ENCODE peak calls at places on chromosomes 4 and X, in six cellular contexts. P, I, N, G, C and R are unnamed samples.
A peak's percentile ranks its signal among the peaks of the same experiment; 100 is the strongest.

GRCh38 chr4:77849278-77849965 is 13.2 kb upstream of the MRPL1 start:
- DNase-seq in C (no peak), I (no peak), P (no peak), N (no peak), G (no peak), R (no peak)

GRCh38 chr4:47612116-47613023 is 127.3 kb downstream of the ATP10D start:
- DNase-seq in N (no peak), C (no peak), G (no peak), P (no peak), I (peak; percentile 16), R (peak; percentile 29)

GRCh38 chr4:89757154-89757723 is 79.7 kb downstream of the SNCA start:
- DNase-seq in C (no peak), G (no peak), N (no peak), I (no peak), P (no peak), R (no peak)

GRCh38 chrX:30618160-30618765 is 35.0 kb upstream of the GK start:
- DNase-seq in G (no peak), N (no peak), I (no peak), P (no peak), C (no peak), R (no peak)

GRCh38 chr4:147157860-147158701 is 212.4 kb upstream of the TTC29 start:
- DNase-seq in I (peak; percentile 61), P (no peak), N (peak; percentile 42), C (peak; percentile 3), G (no peak), R (peak; percentile 60)

GRCh38 chr4:3121596-3121995 is 47.1 kb downstream of the HTT start:
- DNase-seq in I (no peak), P (no peak), C (no peak), N (no peak), G (no peak), R (no peak)

GRCh38 chr4:145881991-145882390 is 56.6 kb downstream of the ZNF827 start:
- DNase-seq in G (peak; percentile 77), C (no peak), N (no peak), I (no peak), P (peak; percentile 69), R (no peak)

GRCh38 chr4:14262221-14262620 is 634.7 kb upstream of the BOD1L1 start:
- DNase-seq in G (no peak), N (no peak), C (no peak), P (no peak), I (no peak), R (no peak)

GRCh38 chr4:5783486-5783885 is 72.5 kb downstream of the EVC start:
- DNase-seq in N (no peak), P (no peak), C (no peak), I (no peak), G (no peak), R (no peak)

GRCh38 chr4:2247128-2248043 is 5.5 kb upstream of the HAUS3 start:
- DNase-seq in I (no peak), C (peak; percentile 12), P (no peak), N (no peak), G (peak; percentile 11), R (no peak)

GRCh38 chr4:13983189-13983790 is 355.8 kb upstream of the BOD1L1 start:
- DNase-seq in P (no peak), C (no peak), I (no peak), G (no peak), N (no peak), R (no peak)

GRCh38 chrX:63349307-63349706 is 1.8 kb downstream of the SPIN4 start:
- DNase-seq in G (no peak), I (no peak), C (no peak), N (no peak), P (no peak), R (no peak)

GRCh38 chrX:24553016-24553415 is 87.9 kb downstream of the PDK3 start:
- DNase-seq in I (no peak), C (no peak), N (no peak), P (no peak), G (no peak), R (peak; percentile 51)

GRCh38 chr4:18294846-18295245 is 273.3 kb upstream of the LCORL start:
- DNase-seq in N (no peak), G (no peak), I (no peak), C (no peak), P (no peak), R (no peak)

GRCh38 chrX:118459494-118459893 is 36.1 kb upstream of the DOCK11 start:
- DNase-seq in N (no peak), C (no peak), G (no peak), P (no peak), I (peak; percentile 11), R (peak; percentile 52)

GRCh38 chr4:1842339-1842895 is 13.5 kb downstream of the LETM1 start:
- DNase-seq in G (no peak), P (no peak), N (no peak), C (no peak), I (no peak), R (no peak)

GRCh38 chrX:51395807-51396728 is 63.4 kb downstream of the NUDT10 start:
- DNase-seq in P (no peak), C (peak; percentile 25), N (peak; percentile 30), I (no peak), G (peak; percentile 40), R (no peak)

DNA sequence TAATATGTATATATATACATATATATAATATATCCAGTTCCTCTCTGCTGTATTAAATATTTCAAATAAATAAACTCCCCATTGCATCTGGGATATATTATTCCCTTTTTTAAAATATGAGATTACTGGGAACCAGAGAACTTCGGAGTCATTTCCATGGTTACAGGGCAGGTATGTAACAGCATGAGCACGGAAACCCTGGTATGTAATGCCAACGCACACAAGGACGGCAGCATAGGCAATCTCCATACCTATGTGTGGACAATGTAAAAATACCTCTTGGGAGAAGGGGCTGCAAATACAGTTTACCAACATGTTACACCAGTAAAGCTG is 62.8 kb downstream of the NUDT10 start:
- DNase-seq in N (no peak), P (no peak), G (no peak), C (no peak), I (no peak), R (no peak)
- H3K4me3 ChIP-seq in N (peak overlapping the region; percentile 46), P (no peak overlapping the region), G (no peak overlapping the region), C (no peak overlapping the region), I (no peak overlapping the region), R (no peak overlapping the region)

GRCh38 chrX:153649178-153649914 is 2.3 kb downstream of the DUSP9 start:
- DNase-seq in N (peak; percentile 7), C (no peak), G (peak; percentile 36), P (peak; percentile 41), I (no peak), R (peak; percentile 38)
- TF ChIP-seq CTCF in N (no peak), C (peak; percentile 69), G (peak; percentile 9), P (peak; percentile 1), I (peak; percentile 37), R (peak; percentile 40)

GRCh38 chr4:28776004-28776403 is 1915.4 kb downstream of the STIM2 start:
- DNase-seq in I (no peak), N (no peak), G (no peak), P (no peak), C (no peak), R (no peak)

GRCh38 chr4:28772066-28772465 is 1911.4 kb downstream of the STIM2 start:
- DNase-seq in P (no peak), N (no peak), I (peak; percentile 77), C (no peak), G (no peak), R (peak; percentile 37)

GRCh38 chr4:28772796-28773195 is 1912.2 kb downstream of the STIM2 start:
- DNase-seq in N (no peak), C (no peak), P (no peak), G (no peak), I (no peak), R (no peak)

DNA sequence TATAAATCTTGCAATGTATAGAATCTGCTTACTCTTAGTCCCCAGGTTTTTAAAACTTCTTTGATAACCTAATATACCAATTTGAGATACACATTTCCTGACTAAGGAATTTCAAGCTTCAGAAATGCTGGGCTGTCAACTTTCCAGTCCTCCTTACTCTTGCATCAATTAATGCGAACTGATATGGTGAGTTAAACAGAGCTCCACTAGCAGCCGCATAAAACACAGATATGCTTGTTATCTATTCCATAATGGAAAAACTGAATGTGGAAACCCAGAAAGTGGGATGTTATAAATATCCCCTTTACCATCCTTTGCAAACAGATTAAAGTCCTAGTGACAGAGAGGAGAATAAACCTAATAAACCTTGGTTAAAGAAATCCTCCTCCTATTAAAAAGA is 1913.7 kb downstream of the STIM2 start:
- DNase-seq in I (no peak), N (no peak), G (no peak), P (no peak), C (no peak), R (no peak)
- H3K4me3 ChIP-seq in I (no peak overlapping the region), N (no peak overlapping the region), G (no peak overlapping the region), P (no peak overlapping the region), C (no peak overlapping the region), R (no peak overlapping the region)

GRCh38 chr4:153131478-153132069 is 72.7 kb upstream of the TRIM2 start:
- DNase-seq in C (no peak), G (no peak), I (no peak), P (no peak), N (no peak), R (no peak)
- TF ChIP-seq CTCF in C (no peak), G (no peak), I (peak; percentile 30), P (no peak), N (no peak), R (no peak)

GRCh38 chrX:103464071-103464773 is 55.1 kb downstream of the RAB40A start:
- DNase-seq in G (no peak), C (peak; percentile 15), I (peak; percentile 25), N (peak; percentile 16), P (no peak), R (peak; percentile 64)
- H3K4me3 ChIP-seq in G (no peak overlapping the region), C (peak overlapping the region; percentile 47), I (peak overlapping the region; percentile 7), N (peak overlapping the region; percentile 6), P (no peak overlapping the region), R (peak overlapping the region; percentile 19)